ENCODE peak calls at places on chromosome 22, in five cellular contexts. S is NCI-H1105, G is LoVo, R is WTC11, D is activated T-helper 1 cell treated with Interleukin-2 at 50 U/mL for 16 hours. H is an unnamed sample.

GRCh38 chr22:20951932-20952380 is 15.1 kb upstream of the AIFM3 start:
- DNase-seq in S (no peak), G (no peak), R (no peak), D (no peak), H (no peak)

GRCh38 chr22:19174106-19175025 is 4.2 kb downstream of the SLC25A1 start:
- DNase-seq in S (no peak), G (no peak), R (peak; percentile 59), D (no peak), H (no peak)

GRCh38 chr22:23070418-23071162 is at the start of gene GNAZ:
- DNase-seq in S (peak; percentile 23), G (no peak), R (peak; percentile 51), D (peak; percentile 13), H (peak; percentile 5)

GRCh38 chr22:27990451-27990840 is 71.4 kb upstream of the PITPNB start:
- DNase-seq in S (no peak), G (no peak), R (no peak), D (no peak), H (no peak)

GRCh38 chr22:42584364-42584940 is 30.2 kb downstream of the POLDIP3 start:
- DNase-seq in S (no peak), G (no peak), R (no peak), D (no peak), H (no peak)

GRCh38 chr22:25000686-25001085 is 48.2 kb downstream of the KIAA1671 start:
- DNase-seq in S (no peak), G (no peak), R (no peak), D (no peak), H (no peak)

GRCh38 chr22:48899523-48900326 is 927.9 kb downstream of the BRD1 start:
- DNase-seq in S (no peak), G (no peak), R (no peak), D (no peak), H (no peak)

GRCh38 chr22:22422629-22423112 is 85.9 kb downstream of the ZNF280B start:
- DNase-seq in S (peak; percentile 73), G (peak; percentile 56), R (peak; percentile 82), D (peak; percentile 25), H (peak; percentile 3)

GRCh38 chr22:31295831-31296230 is 3.5 kb upstream of the PIK3IP1 start:
- DNase-seq in S (no peak), G (peak; percentile 9), R (no peak), D (no peak), H (no peak)

H was measured in NCI-H2227 treated with DMSO at 0.1 percent for 48 hours.